ENCODE peak calls at places on chromosomes 13 and 19, in five cellular contexts. One of them, this sample, is unnamed. For H3K9me3, H3K27me3 and H3K4me1, the result is how much of the 10 kb centered on the place peaks cover.

GRCh38 chr19:48724796-48725753 is 5.5 kb upstream of the MAMSTR start:
- DNase-seq in body of pancreas: peak
- DNase-seq in uterus: peak
- DNase-seq in neuronal stem cell: no peak
- DNase-seq in tibial nerve: peak
- DNase-seq in this sample: peak

GRCh38 chr19:1508507-1508856 is 4.3 kb downstream of the ADAMTSL5 start:
- DNase-seq in tibial nerve: no peak
- DNase-seq in uterus: no peak
- DNase-seq in body of pancreas: no peak
- DNase-seq in neuronal stem cell: no peak
- DNase-seq in this sample: no peak

GRCh38 chr13:40648841-40649240 is 17.6 kb downstream of the FOXO1 start:
- DNase-seq in neuronal stem cell: no peak
- DNase-seq in body of pancreas: no peak
- DNase-seq in tibial nerve: no peak
- DNase-seq in uterus: no peak
- DNase-seq in this sample: peak

GRCh38 chr19:45273532-45273877 is 22.4 kb downstream of the MARK4 start:
- DNase-seq in uterus: no peak
- DNase-seq in tibial nerve: no peak
- DNase-seq in body of pancreas: no peak
- DNase-seq in neuronal stem cell: no peak
- DNase-seq in this sample: no peak

GRCh38 chr13:42707596-42707995 is 73.8 kb upstream of the FAM216B start:
- DNase-seq in uterus: no peak
- DNase-seq in tibial nerve: no peak
- DNase-seq in body of pancreas: no peak
- DNase-seq in neuronal stem cell: no peak
- DNase-seq in this sample: no peak

GRCh38 chr19:11142528-11143171 is 12.9 kb downstream of the SPC24 start:
- DNase-seq in uterus: peak
- DNase-seq in neuronal stem cell: peak
- DNase-seq in tibial nerve: peak
- DNase-seq in body of pancreas: peak
- DNase-seq in this sample: peak

GRCh38 chr19:44059229-44059628 is 7.4 kb downstream of the ZNF223 start:
- DNase-seq in tibial nerve: no peak
- DNase-seq in uterus: no peak
- DNase-seq in neuronal stem cell: no peak
- DNase-seq in body of pancreas: no peak
- DNase-seq in this sample: no peak

GRCh38 chr13:73228546-73228945 is 169.7 kb downstream of the KLF5 start:
- DNase-seq in uterus: no peak
- DNase-seq in tibial nerve: no peak
- DNase-seq in body of pancreas: no peak
- DNase-seq in neuronal stem cell: no peak
- DNase-seq in this sample: no peak

GRCh38 chr13:41130356-41130755 is 2.2 kb downstream of the KBTBD6 start:
- DNase-seq in neuronal stem cell: no peak
- DNase-seq in tibial nerve: no peak
- DNase-seq in uterus: no peak
- DNase-seq in body of pancreas: no peak
- DNase-seq in this sample: no peak

GRCh38 chr19:18931316-18932162 is 9.5 kb downstream of the HOMER3 start:
- DNase-seq in neuronal stem cell: no peak
- DNase-seq in body of pancreas: no peak
- DNase-seq in tibial nerve: no peak
- DNase-seq in uterus: no peak
- DNase-seq in this sample: no peak

GRCh38 chr19:55465460-55466245 is 1.1 kb upstream of the C19orf85 start:
- DNase-seq in neuronal stem cell: no peak
- DNase-seq in tibial nerve: no peak
- DNase-seq in uterus: no peak
- DNase-seq in body of pancreas: no peak
- DNase-seq in this sample: no peak

GRCh38 chr13:79724348-79725103 is 243.6 kb downstream of the NDFIP2 start:
- DNase-seq in neuronal stem cell: no peak
- DNase-seq in body of pancreas: peak
- DNase-seq in tibial nerve: no peak
- DNase-seq in uterus: no peak
- DNase-seq in this sample: peak

GRCh38 chr19:38975861-38976271 is 324 bp upstream of the FBXO17 start:
- DNase-seq in uterus: no peak
- DNase-seq in neuronal stem cell: peak
- DNase-seq in tibial nerve: no peak
- DNase-seq in body of pancreas: peak
- DNase-seq in this sample: no peak

GRCh38 chr13:78608705-78609463 is 5.5 kb upstream of the POU4F1 start:
- DNase-seq in tibial nerve: no peak
- DNase-seq in uterus: no peak
- DNase-seq in body of pancreas: peak
- DNase-seq in neuronal stem cell: peak
- DNase-seq in this sample: no peak

GRCh38 chr13:45500492-45501174 is 35.9 kb downstream of the COG3 start:
- DNase-seq in neuronal stem cell: no peak
- DNase-seq in tibial nerve: no peak
- DNase-seq in uterus: no peak
- DNase-seq in body of pancreas: no peak
- DNase-seq in this sample: no peak

GRCh38 chr19:56670961-56671612 is 470 bp downstream of the ZNF835 start:
- DNase-seq in neuronal stem cell: peak
- DNase-seq in uterus: no peak
- DNase-seq in body of pancreas: peak
- DNase-seq in tibial nerve: no peak
- DNase-seq in this sample: no peak

GRCh38 chr19:35712529-35712909 is 5.3 kb upstream of the KMT2B start:
- DNase-seq in body of pancreas: no peak
- DNase-seq in neuronal stem cell: no peak
- DNase-seq in uterus: no peak
- DNase-seq in tibial nerve: no peak
- DNase-seq in this sample: no peak

GRCh38 chr19:43934055-43934984 is 762 bp downstream of the ZNF45 start:
- DNase-seq in tibial nerve: no peak
- DNase-seq in body of pancreas: no peak
- DNase-seq in neuronal stem cell: no peak
- DNase-seq in uterus: no peak
- DNase-seq in this sample: no peak

GRCh38 chr13:40252241-40252640 is 414.2 kb downstream of the FOXO1 start:
- DNase-seq in uterus: no peak
- DNase-seq in tibial nerve: no peak
- DNase-seq in neuronal stem cell: no peak
- DNase-seq in body of pancreas: no peak
- DNase-seq in this sample: no peak

GRCh38 chr13:97194473-97194872 is 27.7 kb upstream of the MBNL2 start:
- DNase-seq in neuronal stem cell: no peak
- DNase-seq in tibial nerve: no peak
- DNase-seq in body of pancreas: no peak
- DNase-seq in uterus: no peak
- DNase-seq in this sample: peak

GRCh38 chr19:9945319-9945966 is 9.1 kb upstream of the OLFM2 start:
- DNase-seq in tibial nerve: peak
- DNase-seq in uterus: peak
- DNase-seq in neuronal stem cell: no peak
- DNase-seq in body of pancreas: peak
- DNase-seq in this sample: no peak

GRCh38 chr19:45133661-45134060 is 27.1 kb downstream of the NKPD1 start:
- DNase-seq in uterus: no peak
- DNase-seq in tibial nerve: no peak
- DNase-seq in body of pancreas: no peak
- DNase-seq in neuronal stem cell: no peak
- DNase-seq in this sample: no peak

GRCh38 chr13:36841411-36841810 is 22.4 kb downstream of the RFXAP start:
- DNase-seq in body of pancreas: no peak
- DNase-seq in neuronal stem cell: no peak
- DNase-seq in uterus: no peak
- DNase-seq in tibial nerve: no peak
- DNase-seq in this sample: no peak

GRCh38 chr19:4097501-4097900 is 26.4 kb downstream of the MAP2K2 start:
- DNase-seq in uterus: peak
- DNase-seq in body of pancreas: no peak
- DNase-seq in tibial nerve: peak
- DNase-seq in neuronal stem cell: no peak
- DNase-seq in this sample: no peak

GRCh38 chr19:12867120-12868099 is 13.8 kb downstream of the DNASE2 start:
- DNase-seq in neuronal stem cell: peak
- DNase-seq in body of pancreas: peak
- DNase-seq in uterus: peak
- DNase-seq in tibial nerve: no peak
- DNase-seq in this sample: no peak

GRCh38 chr19:47264629-47265028 is 8.3 kb downstream of the CCDC9 start:
- DNase-seq in uterus: no peak
- DNase-seq in body of pancreas: no peak
- DNase-seq in tibial nerve: no peak
- DNase-seq in neuronal stem cell: no peak
- DNase-seq in this sample: no peak

GRCh38 chr13:59658736-59659330 is 504.9 kb downstream of the DIAPH3 start:
- DNase-seq in tibial nerve: no peak
- DNase-seq in neuronal stem cell: no peak
- DNase-seq in uterus: no peak
- DNase-seq in body of pancreas: no peak
- DNase-seq in this sample: no peak

GRCh38 chr13:91381371-91381770 is 17.1 kb upstream of the GPC5 start:
- DNase-seq in body of pancreas: no peak
- DNase-seq in uterus: no peak
- DNase-seq in neuronal stem cell: no peak
- DNase-seq in tibial nerve: no peak
- DNase-seq in this sample: no peak

GRCh38 chr13:31200636-31200970 is 828 bp downstream of the B3GLCT start:
- DNase-seq in neuronal stem cell: peak
- DNase-seq in uterus: peak
- DNase-seq in tibial nerve: no peak
- DNase-seq in body of pancreas: peak
- DNase-seq in this sample: peak

GRCh38 chr19:10419646-10420443 is 493 bp upstream of the PDE4A start:
- DNase-seq in uterus: no peak
- DNase-seq in neuronal stem cell: peak
- DNase-seq in body of pancreas: no peak
- DNase-seq in tibial nerve: no peak
- DNase-seq in this sample: peak

GRCh38 chr19:17843428-17843827 is 4.4 kb downstream of the JAK3 start:
- DNase-seq in tibial nerve: no peak
- DNase-seq in neuronal stem cell: no peak
- DNase-seq in uterus: no peak
- DNase-seq in body of pancreas: no peak
- DNase-seq in this sample: no peak

GRCh38 chr13:74406439-74406838 is 272.2 kb upstream of the KLF12 start:
- DNase-seq in uterus: no peak
- DNase-seq in tibial nerve: no peak
- DNase-seq in body of pancreas: no peak
- DNase-seq in neuronal stem cell: no peak
- DNase-seq in this sample: no peak

GRCh38 chr19:1164684-1165531 is 9.2 kb downstream of the SBNO2 start:
- DNase-seq in body of pancreas: no peak
- DNase-seq in tibial nerve: no peak
- DNase-seq in neuronal stem cell: no peak
- DNase-seq in uterus: no peak
- DNase-seq in this sample: no peak

GRCh38 chr13:18936104-18936503 is 245.5 kb downstream of the TUBA3C start:
- DNase-seq in tibial nerve: no peak
- DNase-seq in neuronal stem cell: no peak
- DNase-seq in body of pancreas: no peak
- DNase-seq in uterus: no peak
- DNase-seq in this sample: no peak
- H3K9me3 ChIP-seq in tibial nerve: under half
- H3K9me3 ChIP-seq in neuronal stem cell: under half
- H3K9me3 ChIP-seq in body of pancreas: under half
- H3K9me3 ChIP-seq in uterus: under half
- H3K9me3 ChIP-seq in this sample: under half

GRCh38 chr19:41350735-41351338 is 2.9 kb downstream of the TGFB1 start:
- DNase-seq in uterus: no peak
- DNase-seq in body of pancreas: no peak
- DNase-seq in tibial nerve: no peak
- DNase-seq in neuronal stem cell: no peak
- DNase-seq in this sample: no peak
- H3K27me3 ChIP-seq in uterus: under half
- H3K27me3 ChIP-seq in body of pancreas: under half
- H3K27me3 ChIP-seq in tibial nerve: under half
- H3K27me3 ChIP-seq in neuronal stem cell: under half
- H3K27me3 ChIP-seq in this sample: under half

DNA sequence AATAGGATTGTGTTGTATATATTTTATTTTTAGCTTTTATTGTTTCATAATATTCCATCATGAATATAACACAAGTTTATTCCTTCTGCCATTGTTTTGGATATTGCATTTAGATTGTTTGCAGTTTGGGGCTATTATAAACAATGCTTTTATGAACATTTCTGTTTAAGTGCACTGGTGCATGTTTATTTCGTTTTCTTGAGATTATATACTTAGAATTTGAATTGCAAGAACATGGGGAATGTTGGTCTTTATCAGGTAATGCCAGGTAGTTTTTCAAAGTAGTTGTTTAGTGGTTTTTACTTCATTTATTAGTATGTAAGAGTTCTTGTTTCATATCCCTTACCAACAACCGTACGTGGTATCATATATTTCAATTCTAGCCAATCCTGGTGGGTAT is 4.3 kb downstream of the LSM14A start:
- DNase-seq in uterus: no peak
- DNase-seq in body of pancreas: no peak
- DNase-seq in tibial nerve: no peak
- DNase-seq in neuronal stem cell: no peak
- DNase-seq in this sample: no peak
- H3K4me1 ChIP-seq in uterus: under half
- H3K4me1 ChIP-seq in body of pancreas: half or more
- H3K4me1 ChIP-seq in tibial nerve: under half
- H3K4me1 ChIP-seq in neuronal stem cell: under half
- H3K4me1 ChIP-seq in this sample: under half

GRCh38 chr19:53333466-53334449 is at the start of gene ZNF845:
- DNase-seq in body of pancreas: peak
- DNase-seq in tibial nerve: peak
- DNase-seq in neuronal stem cell: peak
- DNase-seq in uterus: peak
- DNase-seq in this sample: peak
- H3K9me3 ChIP-seq in body of pancreas: under half
- H3K9me3 ChIP-seq in tibial nerve: under half
- H3K9me3 ChIP-seq in neuronal stem cell: under half
- H3K9me3 ChIP-seq in uterus: under half
- H3K9me3 ChIP-seq in this sample: under half